ENCODE peak calls at places on chromosomes 5 and 9, in seven cellular contexts. E is aorta, N is mammary epithelial cell, S is NCI-H2081, U is A172, H is NAMALWA, Z is osteocyte. Q is an unnamed sample.

GRCh38 chr5:55413644-55414043 is 105.9 kb downstream of the MTREX start:
- DNase-seq in E (no peak), N (no peak), S (no peak), U (no peak), H (no peak), Z (no peak), Q (no peak)

GRCh38 chr9:89410709-89411111 is 87.2 kb downstream of the SEMA4D start:
- DNase-seq in E (no peak), N (peak; percentile 61), S (no peak), U (no peak), H (no peak), Z (no peak), Q (no peak)

GRCh38 chr5:142181547-142182191 is 73.1 kb downstream of the NDFIP1 start:
- DNase-seq in E (peak; percentile 10), N (no peak), S (no peak), U (no peak), H (peak; percentile 23), Z (no peak), Q (peak; percentile 38)

GRCh38 chr5:96279796-96280542 is 153.1 kb downstream of the PCSK1 start:
- DNase-seq in E (no peak), N (peak; percentile 94), S (no peak), U (peak; percentile 49), H (no peak), Z (no peak), Q (no peak)

GRCh38 chr9:3473402-3473801 is 52.4 kb downstream of the RFX3 start:
- DNase-seq in E (no peak), N (no peak), S (no peak), U (no peak), H (peak; percentile 37), Z (no peak), Q (no peak)

GRCh38 chr9:79256691-79257213 is 315.0 kb upstream of the TLE4 start:
- DNase-seq in E (no peak), N (peak; percentile 9), S (peak; percentile 89), U (peak; percentile 86), H (no peak), Z (no peak), Q (no peak)

GRCh38 chr5:5900350-5900749 is 477.9 kb downstream of the ICE1 start:
- DNase-seq in E (no peak), N (no peak), S (no peak), U (no peak), H (no peak), Z (no peak), Q (no peak)

GRCh38 chr5:179264641-179265528 is 80.4 kb downstream of the ADAMTS2 start:
- DNase-seq in E (no peak), N (no peak), S (no peak), U (no peak), H (no peak), Z (no peak), Q (no peak)

GRCh38 chr9:68844196-68844595 is 139.2 kb downstream of the PIP5K1B start:
- DNase-seq in E (no peak), N (no peak), S (no peak), U (no peak), H (no peak), Z (no peak), Q (no peak)

GRCh38 chr5:163569284-163569683 is 63.9 kb downstream of the MAT2B start:
- DNase-seq in E (no peak), N (peak; percentile 22), S (peak; percentile 7), U (peak; percentile 27), H (no peak), Z (no peak), Q (no peak)

GRCh38 chr5:123089572-123089970 is 530 bp downstream of the PRDM6 start:
- DNase-seq in E (peak; percentile 82), N (peak; percentile 40), S (no peak), U (peak; percentile 13), H (no peak), Z (no peak), Q (peak; percentile 79)

GRCh38 chr5:154293219-154293618 is 102.7 kb downstream of the GALNT10 start:
- DNase-seq in E (no peak), N (no peak), S (no peak), U (no peak), H (no peak), Z (peak; percentile 36), Q (no peak)